ENCODE peak calls at places on chromosomes 6 and 20, in ten cellular contexts. U is NCI-H146; L is K562; O is AG10803; W is germinal center; P is BJ; C is cardiac muscle cell; V is central memory CD4-positive, alpha-beta T cell; H is NCI-H748 treated with DMSO at 0.1 percent for 48 hours; Z is NCI-H1930. D is an unnamed sample.

GRCh38 chr6:123519191-123519510 is 117.6 kb downstream of the TRDN start:
- DNase-seq in W (no peak), V (no peak), C (no peak), L (no peak), U (no peak), O (no peak), Z (no peak), H (no peak), P (no peak), D (no peak)

GRCh38 chr20:32560989-32561830 is 23.9 kb downstream of the NOL4L start:
- DNase-seq in W (no peak), L (no peak), O (no peak), H (no peak), Z (no peak), C (peak), P (no peak), U (peak), V (no peak), D (no peak)

GRCh38 chr6:144588674-144589325 is 303.7 kb downstream of the UTRN start:
- DNase-seq in P (no peak), L (no peak), V (no peak), Z (no peak), H (no peak), O (peak), U (no peak), W (no peak), C (peak), D (no peak)

GRCh38 chr6:46015119-46015968 is at the start of gene CLIC5:
- DNase-seq in V (peak), P (no peak), W (peak), C (no peak), O (no peak), H (no peak), U (peak), Z (no peak), L (no peak), D (no peak)

GRCh38 chr20:60073086-60073485 is 114.9 kb downstream of the CDH26 start:
- DNase-seq in Z (no peak), W (no peak), P (no peak), L (no peak), V (no peak), U (no peak), H (no peak), C (no peak), O (no peak), D (no peak)

GRCh38 chr6:122887941-122888340 is 98.9 kb downstream of the SMPDL3A start:
- DNase-seq in L (no peak), U (no peak), Z (no peak), O (no peak), H (no peak), C (no peak), P (no peak), W (no peak), V (no peak), D (no peak)

GRCh38 chr6:11329841-11330765 is 97.6 kb upstream of the NEDD9 start:
- DNase-seq in W (no peak), O (no peak), V (no peak), H (no peak), Z (no peak), U (no peak), L (no peak), P (no peak), C (no peak), D (no peak)

GRCh38 chr20:24782801-24783630 is 166.1 kb upstream of the CST7 start:
- DNase-seq in H (no peak), L (no peak), U (no peak), V (no peak), W (no peak), C (no peak), P (no peak), O (no peak), Z (no peak), D (no peak)

GRCh38 chr6:3457710-3458605 is 1.1 kb upstream of the SLC22A23 start:
- DNase-seq in W (no peak), P (no peak), H (peak), C (peak), O (no peak), L (peak), V (peak), U (peak), Z (peak), D (peak)

GRCh38 chr6:79687759-79688158 is 56.6 kb downstream of the SH3BGRL2 start:
- DNase-seq in P (no peak), L (no peak), H (peak), U (peak), Z (peak), V (no peak), O (no peak), C (no peak), W (no peak), D (no peak)

GRCh38 chr20:31869942-31870702 is at the start of the genes DUSP15 and TTLL9:
- DNase-seq in U (peak), P (no peak), O (no peak), Z (peak), L (peak), C (peak), W (peak), H (no peak), V (no peak), D (no peak)

GRCh38 chr20:4227085-4227821 is 211.9 kb upstream of the RNF24 start:
- DNase-seq in O (peak), Z (peak), V (no peak), P (peak), C (peak), W (no peak), U (no peak), H (peak), L (peak), D (peak)

GRCh38 chr6:137025786-137026730 is 18.7 kb downstream of the IL20RA start:
- DNase-seq in O (no peak), P (no peak), W (no peak), V (no peak), C (no peak), L (no peak), Z (no peak), U (peak), H (peak), D (no peak)

GRCh38 chr6:126440923-126441322 is 101.0 kb downstream of the CENPW start:
- DNase-seq in U (no peak), P (no peak), W (no peak), L (no peak), V (no peak), Z (no peak), H (no peak), O (no peak), C (no peak), D (no peak)

GRCh38 chr6:68313911-68314310 is 321.2 kb upstream of the ADGRB3 start:
- DNase-seq in W (no peak), Z (no peak), L (no peak), V (no peak), P (no peak), U (no peak), O (no peak), H (peak), C (peak), D (no peak)

GRCh38 chr6:43771210-43771857 is 1.3 kb downstream of the VEGFA start:
- DNase-seq in U (peak), O (peak), V (peak), P (no peak), Z (no peak), H (no peak), W (peak), C (peak), L (peak), D (no peak)

GRCh38 chr20:62821726-62822210 is 4.9 kb downstream of the COL9A3 start:
- DNase-seq in C (no peak), W (no peak), P (no peak), L (no peak), H (no peak), O (no peak), V (no peak), U (no peak), Z (no peak), D (no peak)

GRCh38 chr6:42407379-42407778 is 44.3 kb downstream of the TRERF1 start:
- DNase-seq in U (no peak), V (no peak), C (peak), H (no peak), P (peak), O (peak), W (no peak), Z (no peak), L (peak), D (no peak)

GRCh38 chr6:37814374-37814773 is 5.2 kb upstream of the ZFAND3 start:
- DNase-seq in O (no peak), H (no peak), U (no peak), W (no peak), V (no peak), P (no peak), L (no peak), Z (no peak), C (no peak), D (no peak)

GRCh38 chr6:152571089-152571488 is 66.1 kb downstream of the SYNE1 start:
- DNase-seq in P (no peak), C (peak), O (no peak), Z (no peak), L (no peak), W (no peak), U (no peak), H (no peak), V (no peak), D (no peak)

GRCh38 chr6:135606392-135606791 is 108.9 kb upstream of the AHI1 start:
- DNase-seq in L (no peak), W (no peak), Z (no peak), U (no peak), O (no peak), C (no peak), H (no peak), V (no peak), P (no peak), D (no peak)

GRCh38 chr6:30841644-30842504 is 42.4 kb upstream of the DDR1 start:
- DNase-seq in V (no peak), H (no peak), C (peak), P (no peak), Z (no peak), L (no peak), W (no peak), U (no peak), O (no peak), D (no peak)

GRCh38 chr6:36599791-36600209 is 5.6 kb downstream of the SRSF3 start:
- DNase-seq in Z (no peak), W (no peak), O (peak), U (no peak), H (no peak), L (peak), C (peak), V (peak), P (no peak), D (no peak)

GRCh38 chr6:45495404-45496084 is 117.8 kb upstream of the SUPT3H start:
- DNase-seq in P (no peak), C (no peak), Z (no peak), L (no peak), O (no peak), W (no peak), H (no peak), U (no peak), V (peak), D (peak)

GRCh38 chr20:63557481-63557891 is 3.5 kb downstream of the FNDC11 start:
- DNase-seq in U (no peak), W (no peak), L (no peak), Z (no peak), C (no peak), V (no peak), P (no peak), H (no peak), O (no peak), D (no peak)

GRCh38 chr6:18269253-18269652 is 4.9 kb upstream of the DEK start:
- DNase-seq in U (peak), W (peak), P (peak), H (no peak), C (peak), V (peak), O (peak), L (peak), Z (no peak), D (peak)

GRCh38 chr20:37166867-37167266 is 12.3 kb upstream of the RPN2 start:
- DNase-seq in O (no peak), L (no peak), H (no peak), Z (no peak), C (no peak), V (no peak), W (no peak), P (no peak), U (no peak), D (no peak)

GRCh38 chr6:9334979-9335378 is 899.6 kb upstream of the SLC35B3 start:
- DNase-seq in H (no peak), Z (no peak), W (no peak), P (peak), O (no peak), C (no peak), L (no peak), V (no peak), U (no peak), D (no peak)

GRCh38 chr6:1636971-1637871 is 27.5 kb downstream of the FOXC1 start:
- DNase-seq in W (peak), Z (no peak), O (no peak), H (no peak), L (no peak), P (no peak), U (no peak), V (no peak), C (no peak), D (no peak)

GRCh38 chr6:43734294-43734665 is 35.7 kb upstream of the VEGFA start:
- DNase-seq in C (no peak), W (no peak), O (no peak), Z (no peak), U (no peak), L (no peak), P (no peak), V (no peak), H (no peak), D (no peak)

GRCh38 chr6:159935633-159936032 is 33.2 kb upstream of the IGF2R start:
- DNase-seq in Z (no peak), W (no peak), C (peak), P (no peak), L (no peak), O (peak), V (no peak), H (no peak), U (no peak), D (no peak)

GRCh38 chr6:85675030-85675819 is 32.5 kb upstream of the SYNCRIP start:
- DNase-seq in H (no peak), U (no peak), O (peak), V (no peak), P (no peak), C (peak), W (no peak), L (no peak), Z (no peak), D (peak)

GRCh38 chr6:7445076-7445475 is 55.5 kb downstream of the RIOK1 start:
- DNase-seq in V (no peak), W (no peak), U (no peak), Z (no peak), O (peak), P (no peak), H (no peak), L (no peak), C (no peak), D (no peak)

GRCh38 chr6:44127186-44128019 is at the start of the genes MRPL14 and TMEM63B:
- DNase-seq in U (peak), V (peak), P (no peak), H (peak), W (peak), L (peak), Z (peak), O (peak), C (peak), D (peak)

GRCh38 chr20:62774762-62775161 is 21.5 kb upstream of the MRGBP start:
- DNase-seq in U (no peak), H (no peak), W (no peak), Z (no peak), O (no peak), C (no peak), L (peak), V (no peak), P (no peak), D (no peak)

GRCh38 chr6:106005954-106006353 is 80.2 kb upstream of the PRDM1 start:
- DNase-seq in V (no peak), C (no peak), W (no peak), U (no peak), Z (no peak), L (no peak), P (peak), O (no peak), H (no peak), D (no peak)

GRCh38 chr6:25041676-25042598 is 106.2 kb upstream of the RIPOR2 start:
- DNase-seq in W (peak), V (peak), L (no peak), C (no peak), H (no peak), Z (no peak), O (no peak), P (no peak), U (no peak), D (no peak)

D was measured in CMK.